ENCODE peak calls at places on chromosomes 12 and 14, in seven cellular contexts. Q, R, Y, E, W, K and J are unnamed samples.

GRCh38 chr14:55052259-55052930 is 948 bp downstream of the MAPK1IP1L start:
- DNase-seq in Q (peak; percentile 55), R (no peak), Y (no peak), E (no peak), W (no peak), K (no peak), J (no peak)

GRCh38 chr12:96587691-96588090 is 98.3 kb downstream of the CFAP54 start:
- DNase-seq in Q (no peak), R (no peak), Y (no peak), E (no peak), W (no peak), K (no peak), J (no peak)

GRCh38 chr12:12612403-12612802 is 727 bp downstream of the CREBL2 start:
- DNase-seq in Q (peak; percentile 31), R (no peak), Y (peak; percentile 8), E (peak; percentile 60), W (no peak), K (no peak), J (no peak)

GRCh38 chr14:66657780-66658179 is 149.8 kb downstream of the GPHN start:
- DNase-seq in Q (no peak), R (no peak), Y (no peak), E (no peak), W (no peak), K (no peak), J (no peak)

GRCh38 chr12:65929641-65930040 is 105.4 kb downstream of the HMGA2 start:
- DNase-seq in Q (no peak), R (no peak), Y (no peak), E (no peak), W (no peak), K (no peak), J (no peak)

GRCh38 chr14:99541211-99541610 is 60.0 kb downstream of the CCNK start:
- DNase-seq in Q (no peak), R (no peak), Y (no peak), E (no peak), W (no peak), K (no peak), J (no peak)

GRCh38 chr12:74820324-74820723 is 282.7 kb downstream of the ATXN7L3B start:
- DNase-seq in Q (no peak), R (no peak), Y (no peak), E (no peak), W (no peak), K (no peak), J (no peak)

GRCh38 chr12:101696477-101697196 is 803 bp upstream of the CHPT1 start:
- DNase-seq in Q (peak; percentile 60), R (peak; percentile 60), Y (peak; percentile 75), E (peak; percentile 48), W (peak; percentile 72), K (no peak), J (peak; percentile 54)

GRCh38 chr14:56172074-56172473 is 53.9 kb downstream of the PELI2 start:
- DNase-seq in Q (no peak), R (no peak), Y (no peak), E (no peak), W (no peak), K (no peak), J (no peak)

GRCh38 chr14:56172571-56172971 is 54.4 kb downstream of the PELI2 start:
- DNase-seq in Q (no peak), R (no peak), Y (no peak), E (no peak), W (no peak), K (no peak), J (no peak)

GRCh38 chr14:56168007-56168616 is 49.9 kb downstream of the PELI2 start:
- DNase-seq in Q (no peak), R (no peak), Y (no peak), E (no peak), W (no peak), K (no peak), J (no peak)

GRCh38 chr14:56170877-56171422 is 52.7 kb downstream of the PELI2 start:
- DNase-seq in Q (no peak), R (no peak), Y (no peak), E (no peak), W (no peak), K (no peak), J (no peak)

GRCh38 chr14:56170028-56170427 is 51.8 kb downstream of the PELI2 start:
- DNase-seq in Q (no peak), R (no peak), Y (no peak), E (no peak), W (no peak), K (no peak), J (no peak)
- H3K9me3 ChIP-seq in Q (no peaks in the 10 kb centered on the region), R (peaks cover 8% of the 10 kb centered on the region), Y (peaks cover 18% of the 10 kb centered on the region), E (no peaks in the 10 kb centered on the region), W (no peaks in the 10 kb centered on the region), K (peaks cover 10% of the 10 kb centered on the region), J (no peaks in the 10 kb centered on the region)

GRCh38 chr12:57031228-57031670 is 14.9 kb upstream of the TAC3 start:
- DNase-seq in Q (peak; percentile 43), R (no peak), Y (no peak), E (no peak), W (no peak), K (no peak), J (no peak)
- TF ChIP-seq CTCF in Q (peak; percentile 32), R (no peak), Y (no peak), E (no peak), W (no peak), K (no peak), J (no peak)

GRCh38 chr12:124480469-124481256 is 86.7 kb downstream of the NCOR2 start:
- DNase-seq in Q (peak; percentile 81), R (peak; percentile 70), Y (no peak), E (peak; percentile 85), W (peak; percentile 76), K (peak; percentile 72), J (no peak)
- H3K4me3 ChIP-seq in Q (no peak overlapping the region), R (no peak overlapping the region), Y (no peak overlapping the region), E (no peak overlapping the region), W (no peak overlapping the region), K (no peak overlapping the region), J (no peak overlapping the region)

GRCh38 chr14:103199141-103199540 is 75.9 kb downstream of the TNFAIP2 start:
- DNase-seq in Q (no peak), R (no peak), Y (no peak), E (no peak), W (no peak), K (no peak), J (no peak)

GRCh38 chr14:103204852-103205540 is 81.7 kb downstream of the TNFAIP2 start:
- DNase-seq in Q (no peak), R (no peak), Y (no peak), E (no peak), W (no peak), K (no peak), J (no peak)

GRCh38 chr14:103198429-103199140 is 75.3 kb downstream of the TNFAIP2 start:
- DNase-seq in Q (no peak), R (no peak), Y (no peak), E (no peak), W (no peak), K (no peak), J (no peak)

GRCh38 chr14:103205541-103205906 is 82.3 kb downstream of the TNFAIP2 start:
- DNase-seq in Q (no peak), R (no peak), Y (no peak), E (no peak), W (no peak), K (no peak), J (no peak)

DNA sequence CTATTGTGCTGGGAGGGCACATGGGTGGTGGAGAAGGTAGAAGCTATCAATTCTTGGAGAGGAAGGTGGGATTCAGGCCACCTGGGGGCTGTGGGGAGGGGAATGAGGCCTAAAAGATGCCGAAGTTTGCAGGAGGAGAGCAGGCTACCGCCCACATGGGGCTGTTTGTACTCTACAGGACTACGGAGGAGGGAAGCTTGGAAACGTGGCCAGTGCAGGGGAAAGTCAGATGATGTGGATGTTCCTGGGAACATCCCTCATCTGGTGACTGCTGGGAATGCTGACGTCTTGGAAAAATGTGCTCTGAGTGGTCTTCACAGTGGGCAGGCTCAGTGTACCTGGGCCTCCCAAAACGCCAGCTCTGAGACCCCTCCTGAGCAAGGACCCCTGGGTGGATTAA is 78.5 kb downstream of the TNFAIP2 start:
- DNase-seq in Q (no peak), R (no peak), Y (no peak), E (no peak), W (no peak), K (no peak), J (no peak)
- H3K9me3 ChIP-seq in Q (no peaks in the 10 kb centered on the region), R (peaks cover 14% of the 10 kb centered on the region), Y (peaks cover 14% of the 10 kb centered on the region), E (no peaks in the 10 kb centered on the region), W (no peaks in the 10 kb centered on the region), K (peaks cover 10% of the 10 kb centered on the region), J (no peaks in the 10 kb centered on the region)

DNA sequence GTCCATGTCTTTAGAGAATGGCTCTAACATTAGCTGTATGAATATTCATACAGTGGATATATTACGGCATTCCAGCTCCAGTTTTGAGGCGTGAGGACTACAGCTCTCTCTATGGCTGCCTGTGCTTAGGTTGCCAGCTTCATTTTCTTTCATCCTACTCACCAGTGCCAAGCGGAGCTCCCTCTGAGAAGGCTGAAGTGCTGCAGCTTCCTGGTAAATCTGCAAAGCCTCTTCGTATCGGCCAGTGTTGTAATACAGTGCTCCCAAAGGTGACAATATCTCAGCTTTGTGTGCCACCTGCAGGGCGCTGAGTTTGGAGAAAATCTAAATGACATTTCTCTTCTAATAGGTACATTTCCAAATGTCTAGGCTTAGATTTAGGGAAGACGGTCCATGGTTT is 19.8 kb upstream of the OVCH1 start:
- DNase-seq in Q (no peak), R (no peak), Y (no peak), E (no peak), W (no peak), K (no peak), J (no peak)
- TF ChIP-seq CTCF in Q (no peak), R (no peak), Y (no peak), E (peak; percentile 10), W (no peak), K (no peak), J (no peak)

GRCh38 chr12:49105504-49106120 is 5.0 kb downstream of the LMBR1L start:
- DNase-seq in Q (no peak), R (no peak), Y (no peak), E (no peak), W (no peak), K (no peak), J (no peak)
- H3K4me3 ChIP-seq in Q (no peak overlapping the region), R (no peak overlapping the region), Y (no peak overlapping the region), E (no peak overlapping the region), W (no peak overlapping the region), K (no peak overlapping the region), J (no peak overlapping the region)

DNA sequence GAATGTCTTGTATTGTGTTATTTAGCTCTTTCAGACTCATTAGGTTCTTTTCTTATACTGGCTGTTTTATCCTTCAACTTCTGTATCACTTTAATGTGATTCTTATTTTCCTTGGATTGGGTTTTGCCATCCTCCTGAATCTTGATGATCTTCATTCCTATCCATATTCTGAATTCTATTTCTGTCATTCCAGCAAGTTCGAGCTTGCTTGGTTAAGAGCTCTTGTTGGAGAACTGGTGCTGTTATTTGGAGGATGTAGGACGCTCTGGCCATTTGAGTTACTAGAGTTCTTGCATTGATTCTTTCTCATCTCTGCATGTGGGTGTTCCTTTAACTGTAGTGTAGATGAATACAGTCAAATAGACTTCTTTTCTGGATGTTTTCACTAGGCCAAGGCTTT is 142.3 kb upstream of the SLC38A2 start:
- DNase-seq in Q (no peak), R (no peak), Y (no peak), E (no peak), W (no peak), K (no peak), J (no peak)
- H3K9me3 ChIP-seq in Q (no peaks in the 10 kb centered on the region), R (no peaks in the 10 kb centered on the region), Y (peaks cover 9% of the 10 kb centered on the region), E (peaks cover 17% of the 10 kb centered on the region), W (no peaks in the 10 kb centered on the region), K (peaks cover 15% of the 10 kb centered on the region), J (peaks cover 2% of the 10 kb centered on the region)